ENCODE peak calls at places on chromosomes 5 and 9, in nine cellular contexts. V is H9, K is thyroid gland, U is mesendoderm, B is body of pancreas, X is ovary, A is NT2/D1, Z is mammary epithelial cell, G is upper lobe of right lung. I is an unnamed sample.

GRCh38 chr9:108316633-108317032 is 539.2 kb downstream of the ACTL7B start:
- DNase-seq in V (no peak), K (no peak), U (no peak), B (no peak), X (no peak), A (no peak), Z (no peak), G (no peak), I (no peak)

GRCh38 chr5:6135977-6136376 is 242.4 kb downstream of the MED10 start:
- DNase-seq in V (no peak), K (no peak), U (no peak), B (no peak), X (no peak), A (no peak), Z (no peak), G (no peak), I (no peak)

GRCh38 chr5:105150324-105150723 is 1587.7 kb upstream of the NUDT12 start:
- DNase-seq in V (no peak), K (no peak), U (no peak), B (no peak), X (no peak), A (no peak), Z (no peak), G (no peak), I (no peak)

GRCh38 chr5:150299571-150300327 is 3.0 kb downstream of the ARSI start:
- DNase-seq in V (no peak), K (no peak), U (peak; percentile 91), B (no peak), X (no peak), A (no peak), Z (peak; percentile 61), G (no peak), I (peak; percentile 58)

GRCh38 chr9:70678153-70678552 is 263.7 kb upstream of the KLF9 start:
- DNase-seq in V (no peak), K (no peak), U (no peak), B (no peak), X (peak; percentile 66), A (no peak), Z (no peak), G (no peak), I (no peak)

GRCh38 chr5:130616161-130616560 is 548.9 kb downstream of the HINT1 start:
- DNase-seq in V (no peak), K (no peak), U (no peak), B (no peak), X (no peak), A (no peak), Z (peak; percentile 28), G (no peak), I (no peak)

GRCh38 chr9:134863306-134863902 is 17.2 kb upstream of the FCN2 start:
- DNase-seq in V (peak; percentile 7), K (peak; percentile 71), U (no peak), B (no peak), X (no peak), A (no peak), Z (no peak), G (peak; percentile 48), I (peak; percentile 91)

GRCh38 chr5:172216345-172216744 is 22.4 kb downstream of the EFCAB9 start:
- DNase-seq in V (no peak), K (no peak), U (no peak), B (no peak), X (no peak), A (no peak), Z (no peak), G (no peak), I (peak; percentile 15)

GRCh38 chr9:136228107-136228875 is 17.3 kb downstream of the QSOX2 start:
- DNase-seq in V (no peak), K (no peak), U (peak; percentile 25), B (no peak), X (no peak), A (no peak), Z (peak; percentile 32), G (no peak), I (peak; percentile 21)

GRCh38 chr9:136230773-136231172 is 14.8 kb downstream of the QSOX2 start:
- DNase-seq in V (no peak), K (no peak), U (no peak), B (no peak), X (no peak), A (no peak), Z (no peak), G (no peak), I (no peak)

GRCh38 chr9:136230365-136230764 is 15.2 kb downstream of the QSOX2 start:
- DNase-seq in V (no peak), K (no peak), U (no peak), B (no peak), X (no peak), A (no peak), Z (no peak), G (no peak), I (no peak)

GRCh38 chr9:136231478-136232297 is 13.9 kb downstream of the QSOX2 start:
- DNase-seq in V (no peak), K (no peak), U (no peak), B (no peak), X (no peak), A (no peak), Z (no peak), G (no peak), I (no peak)

DNA sequence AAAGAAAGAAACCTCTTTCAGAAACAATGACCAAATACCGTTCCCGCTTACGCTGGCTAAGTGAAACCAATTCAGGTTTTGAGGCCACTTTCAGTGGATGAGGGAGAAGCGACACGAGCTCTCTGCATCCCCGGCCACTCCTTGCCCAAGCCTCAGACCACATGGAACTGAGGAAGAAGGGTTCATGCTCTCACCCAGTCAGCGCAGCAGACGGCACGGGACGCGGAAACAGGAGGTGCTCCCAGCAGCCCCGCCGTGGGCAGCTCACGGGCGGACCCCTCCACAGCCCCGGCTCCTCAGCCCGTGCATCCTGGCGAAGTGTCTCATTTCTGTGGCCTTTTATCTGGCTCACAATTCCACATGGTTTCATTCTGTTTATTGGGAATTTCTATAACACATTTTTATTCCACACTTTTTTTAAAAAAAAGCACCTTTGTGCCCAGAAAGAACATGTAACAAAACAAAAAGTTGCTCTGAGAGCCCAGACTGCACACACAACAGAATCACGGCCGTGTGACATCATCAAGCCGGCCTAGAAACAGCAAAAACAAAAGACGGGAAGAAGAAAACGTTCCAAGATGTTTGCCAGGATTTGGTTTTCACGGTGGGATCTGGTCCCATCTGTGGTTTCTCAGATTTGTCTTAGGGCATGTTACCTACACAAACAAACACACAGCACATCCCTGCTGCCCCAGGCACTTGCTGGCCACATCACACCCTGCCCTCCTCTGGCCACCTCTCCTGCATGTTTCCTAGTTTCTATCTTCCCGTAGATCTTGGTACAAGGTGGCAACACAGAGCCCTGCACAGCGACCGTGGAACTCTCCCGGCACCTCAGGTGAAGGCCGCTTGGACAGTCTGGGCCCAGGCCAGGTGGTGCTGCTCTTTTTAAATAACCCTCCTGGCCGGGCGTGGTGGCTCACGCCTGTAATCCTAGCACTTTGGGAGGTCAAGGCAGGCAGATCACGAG is 16.2 kb downstream of the QSOX2 start:
- DNase-seq in V (no peak), K (no peak), U (no peak), B (no peak), X (peak; percentile 47), A (no peak), Z (no peak), G (no peak), I (no peak)
- H3K27me3 ChIP-seq in V (no peaks in the 10 kb centered on the region), K (no peaks in the 10 kb centered on the region), U (no peaks in the 10 kb centered on the region), B (no peaks in the 10 kb centered on the region), X (no peaks in the 10 kb centered on the region), A (no peaks in the 10 kb centered on the region), Z (no peaks in the 10 kb centered on the region), G (no peaks in the 10 kb centered on the region), I (no peaks in the 10 kb centered on the region)

GRCh38 chr5:160787247-160787646 is 64.8 kb downstream of the ATP10B start:
- DNase-seq in V (peak; percentile 61), K (peak; percentile 58), U (peak; percentile 69), B (peak; percentile 69), X (no peak), A (no peak), Z (peak; percentile 40), G (peak; percentile 69), I (no peak)
- H3K27me3 ChIP-seq in V (no peaks in the 10 kb centered on the region), K (no peaks in the 10 kb centered on the region), U (no peaks in the 10 kb centered on the region), B (no peaks in the 10 kb centered on the region), X (no peaks in the 10 kb centered on the region), A (no peaks in the 10 kb centered on the region), Z (no peaks in the 10 kb centered on the region), G (no peaks in the 10 kb centered on the region), I (no peaks in the 10 kb centered on the region)

GRCh38 chr5:146877783-146878470 is 630 bp downstream of the PPP2R2B start:
- DNase-seq in V (peak; percentile 47), K (peak; percentile 10), U (peak; percentile 37), B (peak; percentile 2), X (no peak), A (no peak), Z (no peak), G (peak; percentile 59), I (peak; percentile 43)

GRCh38 chr5:146883496-146883895 is 4.9 kb upstream of the PPP2R2B start:
- DNase-seq in V (no peak), K (no peak), U (no peak), B (no peak), X (no peak), A (no peak), Z (peak; percentile 86), G (no peak), I (no peak)

GRCh38 chr5:146877178-146877681 is 1.3 kb downstream of the PPP2R2B start:
- DNase-seq in V (no peak), K (peak; percentile 10), U (no peak), B (peak; percentile 3), X (no peak), A (no peak), Z (no peak), G (no peak), I (no peak)

GRCh38 chr5:146880985-146881384 is 2.4 kb upstream of the PPP2R2B start:
- DNase-seq in V (no peak), K (no peak), U (no peak), B (peak; percentile 7), X (no peak), A (no peak), Z (no peak), G (no peak), I (no peak)

DNA sequence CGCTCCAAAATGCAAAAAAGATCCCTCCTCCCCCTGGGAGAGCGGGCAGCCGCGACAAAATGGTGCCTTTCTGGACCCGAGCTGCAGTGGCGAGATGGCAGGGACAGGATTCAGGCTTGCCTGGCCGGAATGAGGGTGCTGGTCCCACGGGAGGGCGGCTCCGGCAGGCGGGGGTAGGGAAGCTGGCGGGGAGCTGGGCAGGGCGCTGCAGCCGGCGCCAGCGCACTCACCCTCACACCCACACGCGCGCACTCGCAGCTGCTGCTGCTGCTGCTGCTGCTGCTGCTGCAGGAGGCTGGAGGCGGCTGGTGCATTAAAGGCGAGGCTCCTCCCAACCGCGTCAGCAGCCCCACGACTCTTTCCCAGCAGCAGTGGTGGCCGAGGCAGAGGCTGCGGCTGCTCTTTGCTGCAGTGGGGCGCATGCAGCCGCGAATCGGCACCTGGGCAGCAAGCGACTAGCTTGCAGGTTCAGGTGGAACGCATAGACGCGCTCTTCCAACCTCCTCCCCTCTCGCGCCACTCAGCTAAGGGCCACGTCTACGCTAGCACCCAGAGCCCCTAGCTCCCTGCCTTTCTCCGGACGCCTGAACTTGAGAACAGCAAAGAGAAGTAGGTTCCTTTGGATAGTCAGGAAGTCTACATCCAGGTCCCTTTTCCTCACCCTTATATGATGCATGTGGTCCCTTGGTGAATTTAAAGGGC is at the start of gene PPP2R2B:
- DNase-seq in V (peak; percentile 86), K (peak; percentile 35), U (peak; percentile 78), B (peak; percentile 31), X (no peak), A (no peak), Z (peak; percentile 57), G (peak; percentile 68), I (peak; percentile 78)
- H3K27me3 ChIP-seq in V (peaks cover 5% of the 10 kb centered on the region), K (no peaks in the 10 kb centered on the region), U (no peaks in the 10 kb centered on the region), B (peaks cover 6% of the 10 kb centered on the region), X (no peaks in the 10 kb centered on the region), A (peaks cover 48% of the 10 kb centered on the region), Z (no peaks in the 10 kb centered on the region), G (peaks cover 32% of the 10 kb centered on the region), I (peaks cover 28% of the 10 kb centered on the region)

GRCh38 chr5:135033026-135033861 is 784 bp downstream of the PITX1 start:
- DNase-seq in V (peak; percentile 75), K (no peak), U (peak; percentile 72), B (no peak), X (no peak), A (no peak), Z (peak; percentile 75), G (no peak), I (peak; percentile 68)

GRCh38 chr5:135031146-135031812 is 2.7 kb downstream of the PITX1 start:
- DNase-seq in V (peak; percentile 84), K (no peak), U (peak; percentile 92), B (no peak), X (no peak), A (no peak), Z (no peak), G (no peak), I (no peak)

GRCh38 chr5:135030691-135031145 is 3.3 kb downstream of the PITX1 start:
- DNase-seq in V (peak; percentile 79), K (no peak), U (peak; percentile 88), B (no peak), X (no peak), A (no peak), Z (no peak), G (no peak), I (no peak)

GRCh38 chr5:135032613-135033025 is 1.4 kb downstream of the PITX1 start:
- DNase-seq in V (no peak), K (no peak), U (no peak), B (no peak), X (no peak), A (no peak), Z (no peak), G (no peak), I (no peak)

DNA sequence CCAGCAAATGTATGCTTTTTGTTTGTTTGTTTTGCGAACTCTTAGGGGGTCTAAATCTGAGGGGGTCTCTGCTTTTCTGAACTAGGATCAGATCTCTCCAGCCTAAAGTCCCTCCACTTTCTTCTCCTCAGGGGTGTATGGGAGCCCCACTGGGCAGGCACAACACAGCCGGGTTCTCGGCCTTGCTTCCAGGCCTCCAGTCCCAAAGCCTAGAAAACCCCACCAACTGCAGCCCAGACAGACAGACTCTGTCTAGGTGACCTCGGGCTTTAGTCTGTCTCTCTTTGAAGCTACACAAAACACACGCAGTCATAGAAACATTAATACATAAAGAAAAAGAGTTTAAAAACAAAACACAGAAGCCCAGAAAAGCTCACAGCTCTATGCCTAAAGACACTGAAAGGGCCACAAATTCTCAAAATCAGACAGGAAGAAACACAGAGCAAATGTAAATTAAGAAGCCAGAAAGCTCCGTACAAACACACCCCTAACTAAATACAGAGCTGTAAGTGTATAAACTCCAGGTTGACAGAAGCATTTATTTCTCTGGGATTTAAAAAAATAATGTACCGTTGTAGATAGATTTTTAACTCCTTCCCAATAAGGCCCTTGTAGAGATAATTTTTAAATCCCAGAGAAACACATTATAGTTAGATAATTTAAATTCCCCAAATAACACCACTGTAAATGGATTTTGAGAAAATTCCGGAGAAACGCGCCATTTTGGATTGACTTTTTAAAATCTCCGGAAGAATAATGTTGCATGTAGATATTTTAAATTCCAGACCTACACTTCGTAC is 2.0 kb downstream of the PITX1 start:
- DNase-seq in V (no peak), K (no peak), U (no peak), B (no peak), X (no peak), A (no peak), Z (no peak), G (no peak), I (no peak)
- H3K27me3 ChIP-seq in V (peaks cover 93% of the 10 kb centered on the region), K (peaks cover 79% of the 10 kb centered on the region), U (peaks cover 52% of the 10 kb centered on the region), B (peaks cover 66% of the 10 kb centered on the region), X (peaks cover 11% of the 10 kb centered on the region), A (peaks cover 91% of the 10 kb centered on the region), Z (peaks cover 17% of the 10 kb centered on the region), G (peaks cover 91% of the 10 kb centered on the region), I (no peaks in the 10 kb centered on the region)